ENCODE peak calls at places on chromosomes 1 and 21, in ten cellular contexts. O is HT-29; L is GM10248; R is activated naive CD8-positive, alpha-beta T cell treated with anti-CD3 and anti-CD28 coated beads, Interleukin-2, amount 50 U/mL, for 24 hours; I is NCI-H774; T is activated T-cell treated with anti-CD3 and anti-CD28 coated beads for 1 hour; Z is M059J; U is stimulated activated CD4-positive, alpha-beta T cell treated with anti-CD3 and anti-CD28 coated beads, Interleukin-1b, Interleukin-23, amount 100 ng/mL, for 24 hours; G is CD4-positive, alpha-beta memory T cell; B is IMR-90. H is an unnamed sample.

GRCh38 chr21:14956826-14957225 is 108.0 kb downstream of the NRIP1 start:
- DNase-seq in U (no peak), B (peak), I (no peak), O (no peak), G (no peak), L (no peak), T (no peak), Z (peak), R (no peak), H (no peak)

GRCh38 chr1:111848852-111849545 is 93.3 kb downstream of the DDX20 start:
- DNase-seq in L (no peak), B (no peak), G (no peak), R (no peak), T (no peak), O (no peak), I (no peak), Z (no peak), U (no peak), H (no peak)

GRCh38 chr1:162029205-162029604 is 5.5 kb upstream of the OLFML2B start:
- DNase-seq in I (no peak), U (no peak), O (no peak), Z (no peak), G (no peak), L (no peak), R (no peak), B (no peak), T (no peak), H (no peak)

GRCh38 chr1:173946380-173946921 is 29.3 kb upstream of the SERPINC1 start:
- DNase-seq in U (no peak), I (no peak), Z (no peak), L (no peak), G (no peak), B (no peak), T (no peak), R (no peak), O (no peak), H (no peak)

GRCh38 chr1:27111771-27112573 is 43.0 kb downstream of the SLC9A1 start:
- DNase-seq in U (peak), B (peak), I (peak), Z (peak), T (peak), R (peak), G (peak), O (peak), L (peak), H (peak)

GRCh38 chr1:85952460-85952859 is 204.1 kb downstream of the COL24A1 start:
- DNase-seq in B (peak), O (no peak), L (no peak), Z (no peak), R (no peak), G (no peak), T (no peak), I (peak), U (no peak), H (no peak)

GRCh38 chr1:215416497-215416896 is 150.6 kb upstream of the KCTD3 start:
- DNase-seq in T (no peak), R (no peak), I (no peak), Z (no peak), G (no peak), L (no peak), O (no peak), U (no peak), B (no peak), H (no peak)

GRCh38 chr21:41377715-41378114 is 15.9 kb downstream of the MX2 start:
- DNase-seq in U (no peak), Z (no peak), B (no peak), L (no peak), G (no peak), O (no peak), R (no peak), I (no peak), T (no peak), H (no peak)

GRCh38 chr1:26571381-26571780 is 41.8 kb downstream of the RPS6KA1 start:
- DNase-seq in Z (no peak), B (no peak), U (no peak), I (no peak), G (no peak), O (no peak), T (no peak), L (no peak), R (no peak), H (no peak)

GRCh38 chr1:12181568-12181967 is 14.8 kb downstream of the TNFRSF1B start:
- DNase-seq in U (no peak), G (no peak), I (no peak), B (no peak), L (no peak), O (no peak), R (no peak), T (no peak), Z (no peak), H (no peak)

GRCh38 chr1:39676951-39677350 is 5.0 kb upstream of the NT5C1A start:
- DNase-seq in L (no peak), G (no peak), U (no peak), R (no peak), B (no peak), I (no peak), O (no peak), T (no peak), Z (peak), H (no peak)

GRCh38 chr1:2340918-2341254 is 50.5 kb downstream of the MORN1 start:
- DNase-seq in O (no peak), L (no peak), I (no peak), U (no peak), Z (no peak), B (no peak), T (no peak), R (no peak), G (no peak), H (no peak)

GRCh38 chr1:205248793-205249601 is 21.3 kb downstream of the TMCC2 start:
- DNase-seq in I (no peak), B (peak), G (no peak), T (no peak), Z (peak), U (no peak), R (no peak), O (peak), L (no peak), H (no peak)